ENCODE peak calls at places on chromosomes 1 and 21, in six cellular contexts. J is neuronal stem cell, A is H9, M is H1, Y is IMR-90, N is mesenchymal stem cell. U is an unnamed sample.

GRCh38 chr21:24302400-24302799 is 1304.9 kb downstream of the MRPL39 start:
- DNase-seq in J (no peak), A (no peak), M (no peak), Y (no peak), N (no peak), U (no peak)

GRCh38 chr1:92410706-92411105 is 76.0 kb downstream of the GFI1 start:
- DNase-seq in J (no peak), A (no peak), M (no peak), Y (no peak), N (no peak), U (no peak)

GRCh38 chr1:29803486-29803885 is 567.2 kb downstream of the PTPRU start:
- DNase-seq in J (no peak), A (no peak), M (no peak), Y (no peak), N (no peak), U (no peak)

GRCh38 chr21:26717146-26717739 is 128.0 kb downstream of the ADAMTS1 start:
- DNase-seq in J (no peak), A (no peak), M (no peak), Y (peak), N (peak), U (peak)

GRCh38 chr1:246107516-246108277 is 399.4 kb downstream of the SMYD3 start:
- DNase-seq in J (peak), A (no peak), M (peak), Y (peak), N (peak), U (peak)

GRCh38 chr1:153490272-153491051 is 30.0 kb upstream of the S100A7 start:
- DNase-seq in J (no peak), A (no peak), M (no peak), Y (peak), N (peak), U (no peak)

GRCh38 chr1:154534263-154534844 is 24.1 kb downstream of the UBE2Q1 start:
- DNase-seq in J (no peak), A (peak), M (no peak), Y (peak), N (no peak), U (peak)

GRCh38 chr1:29471487-29472313 is 235.4 kb downstream of the PTPRU start:
- DNase-seq in J (no peak), A (peak), M (no peak), Y (no peak), N (no peak), U (no peak)

GRCh38 chr21:35528109-35529042 is 479.3 kb upstream of the RUNX1 start:
- DNase-seq in J (no peak), A (no peak), M (no peak), Y (peak), N (no peak), U (no peak)

GRCh38 chr1:18922848-18923475 is 20.6 kb upstream of the ALDH4A1 start:
- DNase-seq in J (no peak), A (no peak), M (no peak), Y (no peak), N (no peak), U (no peak)

GRCh38 chr1:159765806-159766205 is 15.0 kb upstream of the DUSP23 start:
- DNase-seq in J (no peak), A (no peak), M (no peak), Y (no peak), N (no peak), U (no peak)

GRCh38 chr1:43358121-43358745 is 548 bp upstream of the CDC20 start:
- DNase-seq in J (no peak), A (peak), M (no peak), Y (peak), N (peak), U (peak)

GRCh38 chr1:110686188-110686587 is 11.4 kb upstream of the KCNA3 start:
- DNase-seq in J (no peak), A (no peak), M (no peak), Y (no peak), N (no peak), U (no peak)

GRCh38 chr1:207050428-207050767 is 610 bp downstream of the YOD1 start:
- DNase-seq in J (no peak), A (no peak), M (no peak), Y (no peak), N (no peak), U (no peak)

GRCh38 chr21:42309753-42310213 is 5.4 kb downstream of the TFF3 start:
- DNase-seq in J (peak), A (peak), M (no peak), Y (peak), N (peak), U (peak)

GRCh38 chr1:22563671-22564612 is 653 bp downstream of the EPHA8 start:
- DNase-seq in J (no peak), A (no peak), M (no peak), Y (no peak), N (no peak), U (no peak)

GRCh38 chr1:56526571-56527174 is 52.7 kb downstream of the PLPP3 start:
- DNase-seq in J (no peak), A (no peak), M (no peak), Y (peak), N (no peak), U (no peak)

GRCh38 chr1:116972676-116973035 is 28.9 kb upstream of the CD101 start:
- DNase-seq in J (no peak), A (no peak), M (no peak), Y (no peak), N (no peak), U (peak)

GRCh38 chr1:30318413-30318812 is 405.0 kb downstream of the MATN1 start:
- DNase-seq in J (no peak), A (peak), M (no peak), Y (no peak), N (no peak), U (no peak)

GRCh38 chr21:42395910-42396625 is at the start of gene TMPRSS3:
- DNase-seq in J (no peak), A (no peak), M (no peak), Y (no peak), N (no peak), U (peak)

GRCh38 chr1:94596260-94596659 is 54.7 kb upstream of the F3 start:
- DNase-seq in J (no peak), A (no peak), M (peak), Y (no peak), N (no peak), U (no peak)

GRCh38 chr1:53328009-53328489 is at the start of gene LRP8:
- DNase-seq in J (peak), A (peak), M (no peak), Y (peak), N (peak), U (peak)

GRCh38 chr1:156958247-156958714 is 37.8 kb downstream of the LRRC71 start:
- DNase-seq in J (no peak), A (no peak), M (no peak), Y (no peak), N (no peak), U (no peak)

GRCh38 chr1:201912832-201913231 is 24.1 kb downstream of the SHISA4 start:
- DNase-seq in J (no peak), A (no peak), M (no peak), Y (peak), N (peak), U (peak)

GRCh38 chr1:24536391-24536840 is 19.5 kb upstream of the NCMAP start:
- DNase-seq in J (no peak), A (no peak), M (no peak), Y (peak), N (peak), U (no peak)

GRCh38 chr1:30598571-30599114 is 124.7 kb downstream of the MATN1 start:
- DNase-seq in J (no peak), A (peak), M (no peak), Y (no peak), N (no peak), U (no peak)

GRCh38 chr1:109634771-109635750 is 15.4 kb downstream of the AMPD2 start:
- DNase-seq in J (no peak), A (peak), M (no peak), Y (no peak), N (no peak), U (no peak)

GRCh38 chr1:113949007-113949406 is 19.9 kb downstream of the HIPK1 start:
- DNase-seq in J (no peak), A (no peak), M (no peak), Y (no peak), N (peak), U (no peak)

DNA sequence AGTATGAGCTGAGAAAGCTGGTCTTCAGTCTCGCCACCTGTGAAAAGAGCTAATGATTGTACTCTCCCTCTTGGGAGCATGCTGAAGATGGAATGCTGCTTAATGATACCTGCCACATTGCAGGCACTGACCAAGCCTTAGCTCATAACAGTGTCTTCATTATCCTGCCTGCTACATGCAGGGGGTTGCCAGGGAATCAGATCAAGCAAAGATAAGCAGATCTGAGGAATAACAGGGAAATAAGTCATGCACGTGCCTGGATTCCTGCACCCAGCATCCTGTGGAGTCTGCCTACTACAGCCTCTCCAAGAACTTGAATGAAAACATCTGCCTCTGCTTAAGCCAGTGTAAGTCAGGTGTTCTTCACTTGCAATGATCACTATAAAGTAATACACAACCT is 667.3 kb downstream of the NPHP4 start:
- DNase-seq in J (no peak), A (no peak), M (no peak), Y (no peak), N (no peak), U (no peak)
- H3K14ac ChIP-seq in J (no peak), A (no peak), M (no peak), Y (no peak), N (no peak), U (no peak)

GRCh38 chr1:40641601-40642242 is 23.8 kb downstream of the RIMS3 start:
- DNase-seq in J (no peak), A (no peak), M (no peak), Y (no peak), N (no peak), U (no peak)
- H4K91ac ChIP-seq in J (no peak), A (no peak), M (no peak), Y (no peak), N (no peak), U (no peak)

GRCh38 chr1:200409203-200409760 is 554 bp downstream of the ZNF281 start:
- DNase-seq in J (no peak), A (peak), M (no peak), Y (peak), N (peak), U (peak)

GRCh38 chr1:200409761-200410565 is at the start of gene ZNF281:
- DNase-seq in J (peak), A (peak), M (peak), Y (peak), N (peak), U (peak)

GRCh38 chr1:200410566-200410878 is 686 bp upstream of the ZNF281 start:
- DNase-seq in J (no peak), A (peak), M (no peak), Y (no peak), N (peak), U (peak)

GRCh38 chr1:200405273-200405672 is 4.6 kb downstream of the ZNF281 start:
- DNase-seq in J (no peak), A (no peak), M (no peak), Y (no peak), N (no peak), U (no peak)

GRCh38 chr1:200406161-200406797 is 3.6 kb downstream of the ZNF281 start:
- DNase-seq in J (no peak), A (no peak), M (no peak), Y (no peak), N (no peak), U (no peak)
- H3K14ac ChIP-seq in J (no peak), A (no peak), M (no peak), Y (no peak), N (no peak), U (no peak)

GRCh38 chr1:197918815-197919522 is 1.8 kb downstream of the LHX9 start:
- DNase-seq in J (peak), A (no peak), M (no peak), Y (no peak), N (no peak), U (no peak)
- H4K91ac ChIP-seq in J (no peak), A (no peak), M (no peak), Y (no peak), N (no peak), U (no peak)

GRCh38 chr1:2130156-2130555 is 64.4 kb downstream of the FAAP20 start:
- DNase-seq in J (no peak), A (no peak), M (no peak), Y (no peak), N (no peak), U (no peak)
- H3K14ac ChIP-seq in J (no peak), A (no peak), M (no peak), Y (no peak), N (no peak), U (no peak)

U was measured in trophoblast cell.